ENCODE peak calls at places on chromosomes 13 and 19, in six cellular contexts. M is KG1; X is stimulated activated CD8-positive, alpha-beta memory T cell treated with anti-CD3 and anti-CD28 coated beads, Interleukin-2, amount 100 ng/mL, for 48 hours; O is foreskin fibroblast; I is activated CD4-positive, CD25-positive, alpha-beta regulatory T cell; B is effector memory CD8-positive, alpha-beta T cell. T is an unnamed sample.

GRCh38 chr13:30486230-30487074 is 20.7 kb upstream of the HMGB1 start:
- DNase-seq in M (no peak), X (no peak), O (no peak), I (no peak), B (no peak), T (no peak)

GRCh38 chr13:53191091-53191490 is 162.5 kb downstream of the OLFM4 start:
- DNase-seq in M (no peak), X (no peak), O (no peak), I (no peak), B (no peak), T (no peak)

GRCh38 chr19:33737704-33738103 is 59.0 kb upstream of the KCTD15 start:
- DNase-seq in M (no peak), X (no peak), O (no peak), I (no peak), B (no peak), T (no peak)

GRCh38 chr13:37460211-37460610 is 138.4 kb downstream of the POSTN start:
- DNase-seq in M (no peak), X (no peak), O (peak; percentile 29), I (no peak), B (no peak), T (no peak)

GRCh38 chr13:72166102-72166660 is 299.2 kb upstream of the DACH1 start:
- DNase-seq in M (no peak), X (no peak), O (peak; percentile 23), I (no peak), B (no peak), T (no peak)

GRCh38 chr13:74148437-74148836 is 14.2 kb upstream of the KLF12 start:
- DNase-seq in M (no peak), X (no peak), O (no peak), I (no peak), B (no peak), T (no peak)

GRCh38 chr13:111179908-111180756 is 65.0 kb downstream of the ARHGEF7 start:
- DNase-seq in M (no peak), X (no peak), O (no peak), I (no peak), B (no peak), T (no peak)

GRCh38 chr13:40629678-40630384 is 36.6 kb downstream of the FOXO1 start:
- DNase-seq in M (no peak), X (no peak), O (no peak), I (no peak), B (no peak), T (no peak)

GRCh38 chr19:37251308-37252229 is 33.6 kb downstream of the ZNF383 start:
- DNase-seq in M (peak; percentile 10), X (no peak), O (peak; percentile 98), I (no peak), B (peak; percentile 77), T (peak; percentile 98)

GRCh38 chr13:108944760-108945159 is 315.3 kb downstream of the MYO16 start:
- DNase-seq in M (no peak), X (no peak), O (peak; percentile 38), I (no peak), B (no peak), T (peak; percentile 84)

GRCh38 chr19:45469132-45469834 is 1.5 kb downstream of the FOSB start:
- DNase-seq in M (peak; percentile 86), X (peak; percentile 92), O (peak; percentile 99), I (peak; percentile 85), B (peak; percentile 94), T (peak; percentile 91)

GRCh38 chr13:25177636-25178035 is 5.5 kb upstream of the AMER2 start:
- DNase-seq in M (no peak), X (no peak), O (no peak), I (no peak), B (no peak), T (no peak)

GRCh38 chr13:32962342-32962741 is 53.9 kb upstream of the KL start:
- DNase-seq in M (no peak), X (no peak), O (no peak), I (no peak), B (no peak), T (no peak)

GRCh38 chr13:28609936-28610335 is 49.0 kb upstream of the POMP start:
- DNase-seq in M (no peak), X (no peak), O (peak; percentile 71), I (no peak), B (no peak), T (no peak)

GRCh38 chr13:102355251-102355650 is 46.6 kb downstream of the FGF14 start:
- DNase-seq in M (no peak), X (no peak), O (no peak), I (no peak), B (no peak), T (no peak)

GRCh38 chr19:12766051-12766521 is 9.3 kb downstream of the HOOK2 start:
- DNase-seq in M (peak; percentile 42), X (peak; percentile 67), O (peak; percentile 81), I (no peak), B (peak; percentile 85), T (peak; percentile 73)

GRCh38 chr13:79128158-79128557 is 277.9 kb downstream of the RBM26 start:
- DNase-seq in M (no peak), X (no peak), O (no peak), I (no peak), B (no peak), T (no peak)

GRCh38 chr19:17883627-17884413 is 12.1 kb downstream of the SLC5A5 start:
- DNase-seq in M (no peak), X (no peak), O (no peak), I (no peak), B (no peak), T (no peak)

GRCh38 chr19:4732680-4733114 is 9.1 kb upstream of the DPP9 start:
- DNase-seq in M (peak; percentile 6), X (peak; percentile 30), O (peak; percentile 78), I (no peak), B (peak; percentile 28), T (peak; percentile 39)

GRCh38 chr13:112977091-112977490 is 8.1 kb downstream of the MCF2L start:
- DNase-seq in M (no peak), X (no peak), O (no peak), I (no peak), B (no peak), T (no peak)

GRCh38 chr13:112752711-112753541 is 63.1 kb downstream of the ATP11A start:
- DNase-seq in M (no peak), X (peak; percentile 2), O (no peak), I (no peak), B (no peak), T (no peak)

GRCh38 chr19:5718579-5719273 is 1.2 kb downstream of the LONP1 start:
- DNase-seq in M (peak; percentile 11), X (peak; percentile 40), O (peak; percentile 89), I (no peak), B (no peak), T (peak; percentile 68)

GRCh38 chr19:45878043-45878794 is 7.7 kb downstream of the IRF2BP1 start:
- DNase-seq in M (no peak), X (no peak), O (no peak), I (no peak), B (no peak), T (no peak)

GRCh38 chr13:49561064-49561410 is 24.3 kb downstream of the RCBTB1 start:
- DNase-seq in M (no peak), X (no peak), O (no peak), I (no peak), B (no peak), T (no peak)

T was measured in fibroblast of gingiva.